ENCODE peak calls at places on chromosomes 12 and 14, in four cellular contexts. I is spleen; G is endothelial cell of umbilical vein; J is CD8-positive, alpha-beta memory T cell. C is an unnamed sample.

GRCh38 chr14:96962337-96962736 is 165.2 kb downstream of the VRK1 start:
- DNase-seq in I (no peak), G (no peak), J (peak), C (no peak)

GRCh38 chr12:130029151-130029550 is 125.3 kb upstream of the TMEM132D start:
- DNase-seq in I (peak), G (no peak), J (no peak), C (no peak)

GRCh38 chr12:89680409-89680808 is 28.2 kb downstream of the ATP2B1 start:
- DNase-seq in I (no peak), G (no peak), J (no peak), C (no peak)

GRCh38 chr12:88339966-88340365 is 197.9 kb downstream of the TMTC3 start:
- DNase-seq in I (no peak), G (no peak), J (no peak), C (no peak)

GRCh38 chr14:71499018-71499417 is 433.2 kb upstream of the RGS6 start:
- DNase-seq in I (no peak), G (no peak), J (no peak), C (no peak)

GRCh38 chr12:5138845-5139244 is 95.2 kb downstream of the KCNA5 start:
- DNase-seq in I (no peak), G (no peak), J (no peak), C (no peak)

GRCh38 chr12:39692258-39692853 is 72.8 kb upstream of the ABCD2 start:
- DNase-seq in I (no peak), G (peak), J (peak), C (no peak)

GRCh38 chr14:74251546-74252030 is 12.3 kb downstream of the VSX2 start:
- DNase-seq in I (peak), G (peak), J (peak), C (peak)

GRCh38 chr14:24952851-24953666 is 96.9 kb downstream of the STXBP6 start:
- DNase-seq in I (no peak), G (no peak), J (no peak), C (peak)

GRCh38 chr14:50038398-50039119 is 77.8 kb downstream of the VCPKMT start:
- DNase-seq in I (no peak), G (no peak), J (no peak), C (no peak)

GRCh38 chr14:49853572-49854375 is 1.2 kb upstream of the NEMF start:
- DNase-seq in I (peak), G (peak), J (peak), C (peak)

GRCh38 chr12:106170285-106170684 is 31.5 kb upstream of the NUAK1 start:
- DNase-seq in I (no peak), G (no peak), J (no peak), C (no peak)

GRCh38 chr14:38255673-38256357 is at the start of gene CLEC14A:
- DNase-seq in I (peak), G (no peak), J (peak), C (no peak)

GRCh38 chr12:42284157-42284556 is 41.7 kb downstream of the ZCRB1 start:
- DNase-seq in I (no peak), G (no peak), J (no peak), C (no peak)

GRCh38 chr12:473198-473597 is 13.5 kb downstream of the B4GALNT3 start:
- DNase-seq in I (no peak), G (no peak), J (no peak), C (no peak)

GRCh38 chr12:127760996-127761395 is 506.0 kb upstream of the TMEM132C start:
- DNase-seq in I (no peak), G (no peak), J (no peak), C (peak)

GRCh38 chr12:132600048-132601032 is 10.0 kb downstream of the LRCOL1 start:
- DNase-seq in I (peak), G (peak), J (peak), C (peak)

GRCh38 chr14:61365667-61366194 is 44.4 kb downstream of the PRKCH start:
- DNase-seq in I (no peak), G (peak), J (no peak), C (no peak)

GRCh38 chr12:55970775-55971174 is 3.1 kb upstream of the RAB5B start:
- DNase-seq in I (no peak), G (no peak), J (no peak), C (no peak)

GRCh38 chr12:78248321-78248720 is 417.6 kb downstream of the NAV3 start:
- DNase-seq in I (no peak), G (no peak), J (no peak), C (no peak)

GRCh38 chr12:111066744-111067437 is 146.5 kb upstream of the MYL2 start:
- DNase-seq in I (peak), G (no peak), J (no peak), C (no peak)

GRCh38 chr12:49264466-49264872 is 413 bp upstream of the TUBA1C start:
- DNase-seq in I (peak), G (no peak), J (peak), C (no peak)

GRCh38 chr14:88967299-88967698 is 142.8 kb downstream of the TTC8 start:
- DNase-seq in I (no peak), G (no peak), J (no peak), C (no peak)

GRCh38 chr14:89965839-89966238 is 10.1 kb downstream of the TDP1 start:
- DNase-seq in I (no peak), G (no peak), J (no peak), C (no peak)

GRCh38 chr12:51323317-51323960 is 535 bp downstream of the BIN2 start:
- DNase-seq in I (peak), G (no peak), J (peak), C (no peak)
- H3K4me3 ChIP-seq in I (peak), G (no peak), J (peak), C (peak)

GRCh38 chr12:2117541-2117940 is 64.8 kb downstream of the CACNA1C start:
- DNase-seq in I (peak), G (no peak), J (no peak), C (no peak)

GRCh38 chr12:2115101-2115845 is 62.5 kb downstream of the CACNA1C start:
- DNase-seq in I (no peak), G (no peak), J (no peak), C (no peak)

GRCh38 chr12:2118481-2119255 is 65.9 kb downstream of the CACNA1C start:
- DNase-seq in I (peak), G (no peak), J (no peak), C (no peak)

GRCh38 chr12:2119266-2119665 is 66.5 kb downstream of the CACNA1C start:
- DNase-seq in I (peak), G (no peak), J (no peak), C (no peak)

GRCh38 chr12:2118061-2118460 is 65.3 kb downstream of the CACNA1C start:
- DNase-seq in I (peak), G (no peak), J (no peak), C (no peak)
- H3K27ac ChIP-seq in I (no peak), G (no peak), J (no peak), C (no peak)

DNA sequence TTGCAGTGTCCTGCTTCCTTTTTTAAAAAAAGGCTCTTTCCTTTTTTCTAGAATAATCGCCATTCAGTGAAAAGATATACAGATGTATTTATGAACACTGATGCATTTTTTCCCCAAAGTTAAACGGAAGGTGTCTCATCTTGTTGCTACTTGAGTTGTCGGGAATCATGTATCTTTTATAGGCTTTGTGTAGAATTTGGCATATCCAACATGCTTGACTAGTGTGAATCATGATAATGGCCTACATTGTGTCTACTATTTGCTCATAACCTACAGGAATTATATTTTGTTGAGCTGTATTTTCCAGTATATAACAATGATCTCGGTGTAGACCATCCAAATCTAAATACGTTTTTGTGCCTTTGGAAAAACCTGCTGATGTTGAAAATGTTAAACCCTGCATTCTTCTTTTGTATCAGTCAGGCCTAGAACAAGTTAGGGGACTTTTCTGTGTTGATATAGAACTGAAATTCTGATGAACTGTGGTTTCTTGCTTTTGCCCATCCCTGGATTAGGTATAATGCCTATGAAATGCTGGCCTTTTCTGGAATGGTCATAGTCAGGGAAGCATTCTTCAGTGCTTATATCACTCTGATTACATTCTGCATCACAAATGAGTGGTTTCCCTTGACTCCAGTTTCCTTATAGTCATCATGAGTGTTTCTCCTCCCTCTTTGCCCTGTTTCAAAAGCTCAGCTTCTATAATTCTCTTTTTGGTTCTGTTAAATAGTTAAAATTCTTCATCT is 10.8 kb downstream of the BMAL2 start:
- DNase-seq in I (no peak), G (peak), J (no peak), C (no peak)
- H3K4me3 ChIP-seq in I (no peak), G (no peak), J (no peak), C (no peak)

DNA sequence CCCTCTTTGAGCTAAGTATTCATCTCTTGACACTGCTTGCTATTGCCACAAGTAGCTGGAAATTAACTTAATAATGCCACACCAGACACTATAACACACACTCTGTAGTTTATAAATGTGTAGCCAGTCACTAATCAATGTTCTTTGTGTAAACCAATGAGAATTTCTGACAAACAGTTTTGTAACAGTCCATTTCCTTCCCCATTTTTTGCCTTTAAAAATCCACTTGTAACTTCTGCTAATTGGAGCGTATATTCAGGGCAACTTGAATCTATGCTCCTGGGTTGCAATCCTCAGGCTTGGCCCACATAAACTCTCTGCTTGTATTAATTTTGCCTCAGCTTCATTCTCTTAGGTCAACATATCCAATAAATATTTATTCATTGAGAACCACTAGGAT is 125.0 kb upstream of the DHRS4 start:
- DNase-seq in I (no peak), G (no peak), J (no peak), C (no peak)
- H3K27ac ChIP-seq in I (no peak), G (no peak), J (no peak), C (no peak)